ENCODE peak calls at places on chromosomes 3 and 15, in nine cellular contexts. S is left lung, L is ovary, X is tibial artery, I is SK-N-MC, A is HepG2, R is pancreas, K is heart right ventricle, F is mammary epithelial cell. U is an unnamed sample.
A peak's percentile ranks its signal among the peaks of the same experiment; 100 is the strongest.

GRCh38 chr15:71116942-71117341 is 1.7 kb downstream of the THSD4 start:
- DNase-seq in S (no peak), L (no peak), X (peak; percentile 78), I (no peak), A (no peak), R (no peak), K (peak; percentile 40), F (peak; percentile 52), U (no peak)

GRCh38 chr15:92907229-92907628 is 7.1 kb downstream of the CHD2 start:
- DNase-seq in S (no peak), L (no peak), X (no peak), I (no peak), A (no peak), R (no peak), K (no peak), F (peak; percentile 30), U (no peak)

GRCh38 chr3:186975726-186976125 is 45.4 kb downstream of the ST6GAL1 start:
- DNase-seq in S (no peak), L (no peak), X (no peak), I (no peak), A (no peak), R (no peak), K (no peak), F (no peak), U (no peak)

GRCh38 chr15:34436956-34437442 is 609 bp downstream of the GOLGA8A start:
- DNase-seq in S (peak; percentile 86), L (peak; percentile 59), X (no peak), I (no peak), A (peak; percentile 3), R (peak; percentile 14), K (peak; percentile 54), F (peak; percentile 26), U (peak; percentile 52)

GRCh38 chr15:75224281-75224680 is 22.6 kb downstream of the C15orf39 start:
- DNase-seq in S (no peak), L (no peak), X (no peak), I (no peak), A (no peak), R (no peak), K (no peak), F (no peak), U (no peak)

GRCh38 chr15:31262143-31262530 is 64.5 kb upstream of the KLF13 start:
- DNase-seq in S (no peak), L (no peak), X (peak; percentile 43), I (no peak), A (no peak), R (no peak), K (no peak), F (no peak), U (no peak)

GRCh38 chr3:113516115-113516505 is 1.2 kb upstream of the SPICE1 start:
- DNase-seq in S (no peak), L (no peak), X (no peak), I (no peak), A (peak; percentile 44), R (no peak), K (no peak), F (no peak), U (no peak)

GRCh38 chr3:33047842-33048834 is 48.8 kb downstream of the GLB1 start:
- DNase-seq in S (no peak), L (no peak), X (no peak), I (no peak), A (no peak), R (no peak), K (no peak), F (peak; percentile 55), U (peak; percentile 82)

GRCh38 chr3:30751610-30752299 is 142.7 kb downstream of the GADL1 start:
- DNase-seq in S (no peak), L (peak; percentile 37), X (no peak), I (no peak), A (peak; percentile 20), R (no peak), K (peak; percentile 38), F (peak; percentile 24), U (peak; percentile 62)

GRCh38 chr15:77035999-77036471 is 34.9 kb downstream of the TSPAN3 start:
- DNase-seq in S (no peak), L (no peak), X (peak; percentile 55), I (no peak), A (no peak), R (no peak), K (no peak), F (no peak), U (no peak)

DNA sequence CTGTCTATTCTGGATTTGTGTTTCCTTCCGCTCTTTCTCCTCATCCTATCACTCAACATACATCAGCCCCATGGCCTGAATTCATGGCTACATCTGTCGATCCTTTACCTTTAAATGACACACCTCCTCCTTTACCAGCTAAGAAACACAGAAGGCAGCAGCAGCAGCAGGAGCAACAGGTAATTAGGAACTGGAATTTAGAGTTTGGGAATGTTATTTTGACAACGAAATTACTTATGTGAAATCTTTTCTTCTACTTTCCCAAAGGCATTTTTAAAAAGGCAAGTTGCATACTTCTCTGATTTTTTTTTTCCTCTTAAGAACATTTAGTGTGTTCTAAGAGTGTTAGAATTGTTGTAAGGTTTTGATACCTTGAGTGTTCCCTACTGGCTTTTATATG is 29.1 kb upstream of the ABHD10 start:
- DNase-seq in S (no peak), L (no peak), X (no peak), I (no peak), A (no peak), R (no peak), K (no peak), F (no peak), U (no peak)
- H3K36me3 ChIP-seq in S (no peaks in the 10 kb centered on the region), L (no peaks in the 10 kb centered on the region), X (peaks cover 52% of the 10 kb centered on the region), I (no peaks in the 10 kb centered on the region), A (peaks cover 17% of the 10 kb centered on the region), R (no peaks in the 10 kb centered on the region), K (peaks cover 80% of the 10 kb centered on the region), F (peaks cover 50% of the 10 kb centered on the region), U (no peaks in the 10 kb centered on the region)

DNA sequence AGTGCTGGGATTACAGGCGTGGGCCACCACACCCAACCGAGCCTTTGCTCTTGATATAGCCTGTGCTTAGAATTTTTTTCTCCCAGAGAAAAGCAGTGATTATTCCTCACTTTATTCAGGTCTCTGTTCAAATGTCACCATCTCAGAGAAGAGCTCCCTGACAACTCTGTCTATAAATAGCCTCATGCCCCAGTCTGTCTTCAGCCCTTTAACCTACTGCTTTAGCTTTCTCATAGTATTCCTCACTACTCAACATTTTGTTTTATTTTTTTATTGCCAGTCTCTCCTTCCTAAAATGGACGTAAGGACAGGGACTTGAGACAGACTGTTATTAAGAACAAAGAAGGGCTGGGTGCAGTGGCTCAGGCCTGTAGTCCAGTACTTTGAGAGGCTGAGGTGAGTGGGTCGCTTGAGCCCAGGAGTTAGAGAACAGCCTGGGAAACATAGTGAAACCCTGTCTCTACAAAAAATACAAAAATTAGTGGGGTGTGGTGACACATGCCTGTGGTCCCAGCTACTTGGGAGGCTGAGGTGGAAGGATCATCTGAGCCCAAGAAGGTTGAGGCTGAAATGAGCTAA is 78.7 kb upstream of the TTBK2 start:
- DNase-seq in S (no peak), L (no peak), X (no peak), I (no peak), A (no peak), R (no peak), K (no peak), F (no peak), U (no peak)
- H3K36me3 ChIP-seq in S (peaks cover 2% of the 10 kb centered on the region), L (peaks cover 3% of the 10 kb centered on the region), X (peaks cover 65% of the 10 kb centered on the region), I (peaks cover 10% of the 10 kb centered on the region), A (peaks cover 5% of the 10 kb centered on the region), R (no peaks in the 10 kb centered on the region), K (peaks cover 65% of the 10 kb centered on the region), F (peaks cover 14% of the 10 kb centered on the region), U (peaks cover 5% of the 10 kb centered on the region)

GRCh38 chr15:78168591-78168990 is 19.4 kb downstream of the IDH3A start:
- DNase-seq in S (no peak), L (no peak), X (no peak), I (no peak), A (no peak), R (no peak), K (no peak), F (no peak), U (no peak)

GRCh38 chr15:78159395-78159794 is 10.2 kb downstream of the IDH3A start:
- DNase-seq in S (no peak), L (no peak), X (no peak), I (no peak), A (no peak), R (no peak), K (no peak), F (no peak), U (no peak)

GRCh38 chr15:78162038-78162437 is 12.9 kb downstream of the IDH3A start:
- DNase-seq in S (no peak), L (no peak), X (no peak), I (no peak), A (no peak), R (no peak), K (no peak), F (no peak), U (peak; percentile 67)

GRCh38 chr15:78167227-78167888 is 18.2 kb downstream of the IDH3A start:
- DNase-seq in S (no peak), L (no peak), X (no peak), I (no peak), A (no peak), R (no peak), K (no peak), F (no peak), U (no peak)

GRCh38 chr15:78164010-78164409 is 14.8 kb downstream of the IDH3A start:
- DNase-seq in S (no peak), L (no peak), X (no peak), I (no peak), A (no peak), R (no peak), K (no peak), F (no peak), U (no peak)
- H3K36me3 ChIP-seq in S (no peaks in the 10 kb centered on the region), L (peaks cover 2% of the 10 kb centered on the region), X (peaks cover 100% of the 10 kb centered on the region), I (peaks cover 61% of the 10 kb centered on the region), A (peaks cover 65% of the 10 kb centered on the region), R (peaks cover 26% of the 10 kb centered on the region), K (peaks cover 100% of the 10 kb centered on the region), F (peaks cover 53% of the 10 kb centered on the region), U (peaks cover 6% of the 10 kb centered on the region)

GRCh38 chr3:64008017-64008416 is 15.3 kb downstream of the PSMD6 start:
- DNase-seq in S (no peak), L (no peak), X (no peak), I (no peak), A (no peak), R (no peak), K (no peak), F (no peak), U (no peak)

GRCh38 chr3:64008952-64009351 is 14.3 kb downstream of the PSMD6 start:
- DNase-seq in S (no peak), L (no peak), X (no peak), I (no peak), A (no peak), R (no peak), K (no peak), F (no peak), U (no peak)

GRCh38 chr3:64008487-64008886 is 14.8 kb downstream of the PSMD6 start:
- DNase-seq in S (no peak), L (no peak), X (no peak), I (no peak), A (no peak), R (no peak), K (no peak), F (no peak), U (no peak)

GRCh38 chr3:64010199-64010598 is 13.1 kb downstream of the PSMD6 start:
- DNase-seq in S (no peak), L (no peak), X (no peak), I (no peak), A (no peak), R (no peak), K (no peak), F (no peak), U (no peak)

DNA sequence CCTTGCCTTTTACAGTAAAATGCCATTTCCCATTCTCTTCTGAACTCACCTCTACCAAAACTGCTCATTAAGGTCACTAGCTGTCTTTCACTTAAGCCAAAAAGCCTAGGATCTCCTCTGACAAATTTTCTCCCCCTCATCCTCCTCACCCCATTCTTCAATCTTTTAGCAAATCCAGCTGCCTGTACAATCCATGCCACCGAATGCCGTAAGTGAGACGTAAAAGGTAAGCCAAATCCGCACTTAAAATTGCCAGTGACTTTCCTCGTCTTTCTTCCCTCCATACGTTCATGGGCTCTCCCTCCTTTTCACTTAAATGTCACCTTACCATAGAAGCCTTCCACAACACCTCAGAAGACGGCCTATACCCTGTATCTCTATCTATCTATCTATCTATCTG is 13.8 kb downstream of the PSMD6 start:
- DNase-seq in S (no peak), L (no peak), X (no peak), I (no peak), A (no peak), R (no peak), K (no peak), F (no peak), U (no peak)
- H3K36me3 ChIP-seq in S (no peaks in the 10 kb centered on the region), L (no peaks in the 10 kb centered on the region), X (peaks cover 95% of the 10 kb centered on the region), I (peaks cover 75% of the 10 kb centered on the region), A (peaks cover 95% of the 10 kb centered on the region), R (peaks cover 41% of the 10 kb centered on the region), K (peaks cover 100% of the 10 kb centered on the region), F (peaks cover 57% of the 10 kb centered on the region), U (peaks cover 66% of the 10 kb centered on the region)

U was measured in CD8-positive, alpha-beta memory T cell.